ENCODE peak calls at places on chromosome 22, in five cellular contexts. K, D, B, N and T are unnamed samples. For H3K4me1, the result is how much of the 10 kb centered on the place peaks cover.

GRCh38 chr22:21632237-21632895 is at the start of gene CCDC116:
- DNase-seq in N (no peak), D (no peak), K (no peak), B (no peak), T (peak)

GRCh38 chr22:33811686-33812085 is 108.6 kb downstream of the LARGE1 start:
- DNase-seq in N (peak), D (peak), K (no peak), B (peak), T (no peak)

GRCh38 chr22:26617251-26618199 is at the start of gene CRYBB1:
- DNase-seq in B (no peak), K (peak), N (peak), D (no peak), T (no peak)

GRCh38 chr22:31096637-31097274 is 10.6 kb downstream of the SELENOM start:
- DNase-seq in N (no peak), K (no peak), B (no peak), D (no peak), T (no peak)

GRCh38 chr22:40965936-40966557 is 14.9 kb downstream of the RBX1 start:
- DNase-seq in N (no peak), B (no peak), D (no peak), K (no peak), T (no peak)

GRCh38 chr22:48706934-48707748 is 1120.5 kb downstream of the BRD1 start:
- DNase-seq in B (no peak), D (no peak), N (no peak), K (no peak), T (peak)

GRCh38 chr22:20782601-20783299 is 8.8 kb downstream of the SERPIND1 start:
- DNase-seq in B (no peak), N (no peak), K (no peak), D (peak), T (no peak)

GRCh38 chr22:23591203-23591791 is 11.2 kb upstream of the IGLL1 start:
- DNase-seq in D (peak), B (peak), K (no peak), N (peak), T (peak)

GRCh38 chr22:41659941-41660340 is 28.7 kb downstream of the SNU13 start:
- DNase-seq in B (no peak), N (no peak), K (no peak), D (no peak), T (no peak)

GRCh38 chr22:17087176-17088131 is 2.7 kb downstream of the IL17RA start:
- DNase-seq in B (peak), D (no peak), K (no peak), N (peak), T (peak)

GRCh38 chr22:38213319-38214247 is 11.8 kb downstream of the MAFF start:
- DNase-seq in B (no peak), D (no peak), K (no peak), N (no peak), T (no peak)

GRCh38 chr22:20652582-20652981 is 121.3 kb upstream of the SERPIND1 start:
- DNase-seq in N (no peak), K (no peak), B (no peak), D (no peak), T (no peak)

GRCh38 chr22:26174280-26174679 is 5.0 kb downstream of the SEZ6L start:
- DNase-seq in B (no peak), D (peak), N (no peak), K (no peak), T (no peak)

GRCh38 chr22:35984183-35984710 is 44.4 kb downstream of the RBFOX2 start:
- DNase-seq in N (no peak), K (no peak), D (no peak), B (no peak), T (no peak)

GRCh38 chr22:41201146-41201545 is 4.0 kb upstream of the L3MBTL2 start:
- DNase-seq in N (no peak), B (no peak), D (no peak), K (no peak), T (no peak)

GRCh38 chr22:27113211-27114030 is 456.0 kb downstream of the MIAT start:
- DNase-seq in B (peak), D (peak), N (peak), K (peak), T (no peak)

GRCh38 chr22:50170453-50171318 is at the start of gene PANX2:
- DNase-seq in B (peak), K (peak), D (peak), N (no peak), T (no peak)

GRCh38 chr22:40728731-40729189 is 49.5 kb downstream of the MCHR1 start:
- DNase-seq in N (no peak), K (no peak), D (no peak), B (peak), T (no peak)

GRCh38 chr22:18057568-18058209 is 20.1 kb upstream of the PEX26 start:
- DNase-seq in D (peak), N (peak), B (peak), K (peak), T (peak)

GRCh38 chr22:25942989-25943411 is 201.0 kb downstream of the MYO18B start:
- DNase-seq in D (peak), N (no peak), K (no peak), B (no peak), T (no peak)

GRCh38 chr22:49705216-49705600 is 122.5 kb downstream of the BRD1 start:
- DNase-seq in B (no peak), K (no peak), D (no peak), N (no peak), T (no peak)

GRCh38 chr22:33126881-33127280 is 68.7 kb upstream of the SYN3 start:
- DNase-seq in N (no peak), D (peak), B (no peak), K (no peak), T (no peak)

GRCh38 chr22:49544286-49544685 is 283.4 kb downstream of the BRD1 start:
- DNase-seq in D (no peak), K (no peak), B (no peak), N (no peak), T (no peak)

GRCh38 chr22:29700206-29700948 is 19.4 kb upstream of the CABP7 start:
- DNase-seq in D (peak), B (peak), N (peak), K (no peak), T (no peak)

GRCh38 chr22:38107692-38108515 is 2.6 kb downstream of the BAIAP2L2 start:
- DNase-seq in B (no peak), D (peak), K (no peak), N (no peak), T (no peak)

GRCh38 chr22:20807315-20807752 is 33.4 kb downstream of the SERPIND1 start:
- DNase-seq in D (peak), B (peak), N (peak), K (no peak), T (no peak)

GRCh38 chr22:22342697-22343602 is 98.4 kb downstream of the VPREB1 start:
- DNase-seq in B (peak), N (no peak), D (peak), K (peak), T (peak)

GRCh38 chr22:48819991-48820390 is 1007.7 kb downstream of the BRD1 start:
- DNase-seq in K (no peak), B (no peak), N (no peak), D (no peak), T (no peak)

GRCh38 chr22:33917744-33918406 is 2.4 kb downstream of the LARGE1 start:
- DNase-seq in D (peak), B (peak), N (peak), K (no peak), T (no peak)

GRCh38 chr22:39528080-39528661 is 4.4 kb downstream of the RPS19BP1 start:
- DNase-seq in D (no peak), B (no peak), N (no peak), K (no peak), T (no peak)
- H3K4me1 ChIP-seq in D (under half), B (under half), N (under half), K (under half), T (half or more)

DNA sequence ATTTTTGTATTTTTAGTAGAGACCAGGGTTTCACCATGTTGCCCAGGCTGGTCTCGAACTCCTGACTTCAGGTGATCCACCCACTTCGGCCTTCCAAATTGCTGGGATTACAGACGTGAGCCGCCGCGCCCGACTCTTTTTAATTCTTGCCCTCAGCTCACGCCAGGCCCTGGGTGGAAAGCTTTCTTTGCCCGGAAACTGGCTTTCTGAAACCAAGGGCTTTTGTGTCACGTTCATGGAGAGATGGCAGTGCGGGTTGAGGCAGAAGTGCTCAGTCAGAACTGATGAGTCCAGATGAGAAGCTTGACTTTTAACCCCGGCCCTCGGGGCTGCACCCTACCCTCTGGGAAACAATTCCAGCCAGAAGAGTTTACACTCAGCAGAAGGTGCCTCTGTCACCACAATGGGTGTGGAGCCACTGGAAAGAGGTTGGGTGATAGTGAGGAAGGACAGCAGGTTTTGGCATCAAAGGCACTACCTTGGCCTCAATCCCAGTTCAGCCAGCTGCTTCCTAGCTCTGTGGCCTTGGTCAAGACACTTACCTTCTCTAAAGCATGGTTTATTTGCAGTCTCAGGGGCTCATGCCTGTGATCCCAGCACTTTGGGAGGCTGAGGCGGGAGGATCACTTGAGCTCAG is 890 bp upstream of the ARFGAP3 start:
- DNase-seq in D (no peak), K (no peak), B (no peak), N (no peak), T (no peak)
- H3K27ac ChIP-seq in D (no peak), K (peak), B (no peak), N (no peak), T (no peak)

GRCh38 chr22:46007003-46007847 is 30.3 kb upstream of the WNT7B start:
- DNase-seq in D (peak), B (peak), N (peak), K (peak), T (peak)
- H3K4me1 ChIP-seq in D (under half), B (under half), N (under half), K (under half), T (under half)

DNA sequence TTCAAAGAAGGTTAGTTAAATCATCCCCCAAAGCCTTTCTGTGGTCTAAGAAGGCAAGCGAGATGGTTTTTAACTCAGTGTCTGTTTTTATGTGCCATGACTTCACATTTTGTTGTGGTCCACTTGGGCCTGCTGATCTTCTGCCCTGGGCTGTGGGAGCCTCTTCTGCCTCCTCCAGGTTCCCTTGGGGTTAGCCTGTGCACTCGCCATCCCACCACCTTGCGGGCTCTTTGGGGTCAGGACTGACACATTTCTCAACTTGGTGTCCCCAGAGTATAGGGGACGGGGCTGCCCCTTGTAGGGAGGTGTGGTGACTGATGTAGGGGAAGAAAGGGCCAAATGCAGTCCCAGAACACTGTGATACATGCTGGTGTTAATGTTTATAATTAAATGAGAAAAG is 207.0 kb downstream of the TBC1D22A start:
- DNase-seq in N (no peak), D (no peak), B (no peak), K (no peak), T (no peak)
- H3K27ac ChIP-seq in N (no peak), D (no peak), B (no peak), K (no peak), T (no peak)

GRCh38 chr22:44702479-44703219 is 645 bp downstream of the PRR5 start:
- DNase-seq in B (peak), K (no peak), N (peak), D (peak), T (peak)
- H3K4me1 ChIP-seq in B (under half), K (under half), N (under half), D (under half), T (under half)